ENCODE peak calls at places on chromosomes 7 and 10, in six cellular contexts. One of them, this sample, is unnamed.

GRCh38 chr7:72217151-72217550 is 195.0 kb downstream of the CALN1 start:
- DNase-seq in HFF-Myc: no peak
- DNase-seq in dorsolateral prefrontal cortex: no peak
- DNase-seq in hypothalamus: no peak
- DNase-seq in SW480: no peak
- DNase-seq in activated CD4-positive, CD25-positive, alpha-beta regulatory T cell treated with anti-CD3 and anti-CD28 coated beads, Interleukin-2, amount 50 U/mL, for 72 hours: no peak
- DNase-seq in this sample: no peak

GRCh38 chr10:92756233-92757065 is 66.7 kb downstream of the HHEX start:
- DNase-seq in hypothalamus: no peak
- DNase-seq in HFF-Myc: no peak
- DNase-seq in SW480: no peak
- DNase-seq in activated CD4-positive, CD25-positive, alpha-beta regulatory T cell treated with anti-CD3 and anti-CD28 coated beads, Interleukin-2, amount 50 U/mL, for 72 hours: no peak
- DNase-seq in dorsolateral prefrontal cortex: no peak
- DNase-seq in this sample: no peak

GRCh38 chr10:13829790-13830189 is 243.0 kb downstream of the PRPF18 start:
- DNase-seq in SW480: no peak
- DNase-seq in activated CD4-positive, CD25-positive, alpha-beta regulatory T cell treated with anti-CD3 and anti-CD28 coated beads, Interleukin-2, amount 50 U/mL, for 72 hours: no peak
- DNase-seq in dorsolateral prefrontal cortex: no peak
- DNase-seq in hypothalamus: no peak
- DNase-seq in HFF-Myc: no peak
- DNase-seq in this sample: no peak

GRCh38 chr10:58641708-58642107 is 129.0 kb downstream of the BICC1 start:
- DNase-seq in dorsolateral prefrontal cortex: no peak
- DNase-seq in hypothalamus: no peak
- DNase-seq in activated CD4-positive, CD25-positive, alpha-beta regulatory T cell treated with anti-CD3 and anti-CD28 coated beads, Interleukin-2, amount 50 U/mL, for 72 hours: no peak
- DNase-seq in SW480: no peak
- DNase-seq in HFF-Myc: no peak
- DNase-seq in this sample: no peak

GRCh38 chr7:106346678-106347217 is 62.0 kb upstream of the NAMPT start:
- DNase-seq in activated CD4-positive, CD25-positive, alpha-beta regulatory T cell treated with anti-CD3 and anti-CD28 coated beads, Interleukin-2, amount 50 U/mL, for 72 hours: no peak
- DNase-seq in SW480: peak; percentile 96
- DNase-seq in dorsolateral prefrontal cortex: no peak
- DNase-seq in hypothalamus: no peak
- DNase-seq in HFF-Myc: peak; percentile 85
- DNase-seq in this sample: peak; percentile 88

GRCh38 chr7:29463504-29464158 is 100.0 kb upstream of the PRR15 start:
- DNase-seq in hypothalamus: no peak
- DNase-seq in activated CD4-positive, CD25-positive, alpha-beta regulatory T cell treated with anti-CD3 and anti-CD28 coated beads, Interleukin-2, amount 50 U/mL, for 72 hours: no peak
- DNase-seq in dorsolateral prefrontal cortex: no peak
- DNase-seq in HFF-Myc: no peak
- DNase-seq in SW480: peak; percentile 36
- DNase-seq in this sample: no peak

GRCh38 chr7:79608005-79608404 is 154.5 kb upstream of the MAGI2 start:
- DNase-seq in HFF-Myc: no peak
- DNase-seq in SW480: peak; percentile 28
- DNase-seq in dorsolateral prefrontal cortex: no peak
- DNase-seq in hypothalamus: no peak
- DNase-seq in activated CD4-positive, CD25-positive, alpha-beta regulatory T cell treated with anti-CD3 and anti-CD28 coated beads, Interleukin-2, amount 50 U/mL, for 72 hours: no peak
- DNase-seq in this sample: no peak

GRCh38 chr10:131829156-131829930 is 71.5 kb upstream of the PPP2R2D start:
- DNase-seq in hypothalamus: no peak
- DNase-seq in activated CD4-positive, CD25-positive, alpha-beta regulatory T cell treated with anti-CD3 and anti-CD28 coated beads, Interleukin-2, amount 50 U/mL, for 72 hours: no peak
- DNase-seq in dorsolateral prefrontal cortex: peak; percentile 35
- DNase-seq in SW480: no peak
- DNase-seq in HFF-Myc: no peak
- DNase-seq in this sample: no peak

GRCh38 chr7:65809259-65809981 is 63.5 kb upstream of the VKORC1L1 start:
- DNase-seq in SW480: no peak
- DNase-seq in hypothalamus: no peak
- DNase-seq in HFF-Myc: no peak
- DNase-seq in activated CD4-positive, CD25-positive, alpha-beta regulatory T cell treated with anti-CD3 and anti-CD28 coated beads, Interleukin-2, amount 50 U/mL, for 72 hours: no peak
- DNase-seq in dorsolateral prefrontal cortex: no peak
- DNase-seq in this sample: no peak

GRCh38 chr10:44393051-44393630 is 8.2 kb upstream of the CXCL12 start:
- DNase-seq in SW480: no peak
- DNase-seq in activated CD4-positive, CD25-positive, alpha-beta regulatory T cell treated with anti-CD3 and anti-CD28 coated beads, Interleukin-2, amount 50 U/mL, for 72 hours: no peak
- DNase-seq in HFF-Myc: peak; percentile 74
- DNase-seq in dorsolateral prefrontal cortex: no peak
- DNase-seq in hypothalamus: no peak
- DNase-seq in this sample: no peak

GRCh38 chr7:70343519-70343918 is 745.2 kb downstream of the AUTS2 start:
- DNase-seq in activated CD4-positive, CD25-positive, alpha-beta regulatory T cell treated with anti-CD3 and anti-CD28 coated beads, Interleukin-2, amount 50 U/mL, for 72 hours: no peak
- DNase-seq in HFF-Myc: no peak
- DNase-seq in SW480: no peak
- DNase-seq in hypothalamus: no peak
- DNase-seq in dorsolateral prefrontal cortex: no peak
- DNase-seq in this sample: no peak

GRCh38 chr7:39888171-39888853 is 61.7 kb upstream of the CDK13 start:
- DNase-seq in activated CD4-positive, CD25-positive, alpha-beta regulatory T cell treated with anti-CD3 and anti-CD28 coated beads, Interleukin-2, amount 50 U/mL, for 72 hours: no peak
- DNase-seq in HFF-Myc: no peak
- DNase-seq in dorsolateral prefrontal cortex: no peak
- DNase-seq in SW480: no peak
- DNase-seq in hypothalamus: no peak
- DNase-seq in this sample: no peak

GRCh38 chr7:28609608-28610007 is 197.3 kb downstream of the CREB5 start:
- DNase-seq in hypothalamus: no peak
- DNase-seq in dorsolateral prefrontal cortex: no peak
- DNase-seq in HFF-Myc: no peak
- DNase-seq in activated CD4-positive, CD25-positive, alpha-beta regulatory T cell treated with anti-CD3 and anti-CD28 coated beads, Interleukin-2, amount 50 U/mL, for 72 hours: no peak
- DNase-seq in SW480: no peak
- DNase-seq in this sample: no peak

GRCh38 chr10:133378251-133379096 is 588 bp upstream of the PAOX start:
- DNase-seq in hypothalamus: peak; percentile 19
- DNase-seq in dorsolateral prefrontal cortex: peak; percentile 82
- DNase-seq in SW480: peak; percentile 48
- DNase-seq in activated CD4-positive, CD25-positive, alpha-beta regulatory T cell treated with anti-CD3 and anti-CD28 coated beads, Interleukin-2, amount 50 U/mL, for 72 hours: peak; percentile 70
- DNase-seq in HFF-Myc: no peak
- DNase-seq in this sample: peak; percentile 13

GRCh38 chr10:71475243-71475871 is 78.6 kb downstream of the CDH23 start:
- DNase-seq in HFF-Myc: no peak
- DNase-seq in SW480: no peak
- DNase-seq in activated CD4-positive, CD25-positive, alpha-beta regulatory T cell treated with anti-CD3 and anti-CD28 coated beads, Interleukin-2, amount 50 U/mL, for 72 hours: no peak
- DNase-seq in dorsolateral prefrontal cortex: no peak
- DNase-seq in hypothalamus: no peak
- DNase-seq in this sample: no peak

GRCh38 chr7:2541291-2542010 is 13.9 kb downstream of the BRAT1 start:
- DNase-seq in activated CD4-positive, CD25-positive, alpha-beta regulatory T cell treated with anti-CD3 and anti-CD28 coated beads, Interleukin-2, amount 50 U/mL, for 72 hours: no peak
- DNase-seq in hypothalamus: no peak
- DNase-seq in SW480: no peak
- DNase-seq in dorsolateral prefrontal cortex: peak; percentile 40
- DNase-seq in HFF-Myc: no peak
- DNase-seq in this sample: no peak

GRCh38 chr7:157022681-157023588 is 12.5 kb upstream of the MNX1 start:
- DNase-seq in hypothalamus: no peak
- DNase-seq in SW480: no peak
- DNase-seq in dorsolateral prefrontal cortex: no peak
- DNase-seq in activated CD4-positive, CD25-positive, alpha-beta regulatory T cell treated with anti-CD3 and anti-CD28 coated beads, Interleukin-2, amount 50 U/mL, for 72 hours: no peak
- DNase-seq in HFF-Myc: no peak
- DNase-seq in this sample: no peak

GRCh38 chr10:17169807-17170206 is 31.7 kb downstream of the TRDMT1 start:
- DNase-seq in activated CD4-positive, CD25-positive, alpha-beta regulatory T cell treated with anti-CD3 and anti-CD28 coated beads, Interleukin-2, amount 50 U/mL, for 72 hours: no peak
- DNase-seq in dorsolateral prefrontal cortex: no peak
- DNase-seq in HFF-Myc: no peak
- DNase-seq in hypothalamus: no peak
- DNase-seq in SW480: no peak
- DNase-seq in this sample: no peak

GRCh38 chr7:80967536-80968297 is 48.9 kb upstream of the SEMA3C start:
- DNase-seq in SW480: no peak
- DNase-seq in activated CD4-positive, CD25-positive, alpha-beta regulatory T cell treated with anti-CD3 and anti-CD28 coated beads, Interleukin-2, amount 50 U/mL, for 72 hours: no peak
- DNase-seq in HFF-Myc: no peak
- DNase-seq in dorsolateral prefrontal cortex: no peak
- DNase-seq in hypothalamus: no peak
- DNase-seq in this sample: no peak

GRCh38 chr10:131001438-131001837 is 310.1 kb downstream of the TCERG1L start:
- DNase-seq in SW480: no peak
- DNase-seq in hypothalamus: no peak
- DNase-seq in HFF-Myc: no peak
- DNase-seq in activated CD4-positive, CD25-positive, alpha-beta regulatory T cell treated with anti-CD3 and anti-CD28 coated beads, Interleukin-2, amount 50 U/mL, for 72 hours: no peak
- DNase-seq in dorsolateral prefrontal cortex: no peak
- DNase-seq in this sample: no peak

GRCh38 chr10:101716891-101717659 is 22.1 kb upstream of the FBXW4 start:
- DNase-seq in dorsolateral prefrontal cortex: no peak
- DNase-seq in HFF-Myc: no peak
- DNase-seq in SW480: no peak
- DNase-seq in hypothalamus: no peak
- DNase-seq in activated CD4-positive, CD25-positive, alpha-beta regulatory T cell treated with anti-CD3 and anti-CD28 coated beads, Interleukin-2, amount 50 U/mL, for 72 hours: no peak
- DNase-seq in this sample: no peak

This sample was measured in SW 1271.